ENCODE peak calls at places on chromosome 10, in eight cellular contexts. Z, L, E, Q, B, K, N and T are unnamed samples.

GRCh38 chr10:124059552-124059951 is 33.8 kb downstream of the CHST15 start:
- DNase-seq in Z (no peak), L (no peak), E (no peak), Q (no peak), B (no peak), K (no peak), N (no peak), T (no peak)

GRCh38 chr10:102602272-102603045 is 41.8 kb upstream of the TRIM8 start:
- DNase-seq in Z (no peak), L (peak; percentile 32), E (no peak), Q (no peak), B (no peak), K (no peak), N (no peak), T (peak; percentile 78)

GRCh38 chr10:7302393-7303054 is 108.3 kb downstream of the SFMBT2 start:
- DNase-seq in Z (peak; percentile 5), L (peak; percentile 21), E (no peak), Q (peak; percentile 66), B (no peak), K (no peak), N (no peak), T (peak; percentile 18)

GRCh38 chr10:15254808-15255655 is 86.5 kb upstream of the NMT2 start:
- DNase-seq in Z (no peak), L (no peak), E (peak; percentile 52), Q (no peak), B (no peak), K (no peak), N (no peak), T (no peak)

GRCh38 chr10:72692897-72693598 is 1.1 kb downstream of the MCU start:
- DNase-seq in Z (peak; percentile 34), L (peak; percentile 14), E (no peak), Q (peak; percentile 36), B (peak; percentile 45), K (no peak), N (no peak), T (peak; percentile 46)

GRCh38 chr10:68043030-68043429 is 32.1 kb downstream of the HERC4 start:
- DNase-seq in Z (no peak), L (no peak), E (no peak), Q (peak; percentile 32), B (no peak), K (no peak), N (no peak), T (peak; percentile 74)

GRCh38 chr10:113454341-113455061 is 98.4 kb upstream of the HABP2 start:
- DNase-seq in Z (peak; percentile 77), L (peak; percentile 77), E (peak; percentile 89), Q (peak; percentile 45), B (peak; percentile 40), K (peak; percentile 31), N (peak; percentile 69), T (peak; percentile 66)

GRCh38 chr10:32372000-32372875 is 25.3 kb upstream of the EPC1 start:
- DNase-seq in Z (no peak), L (no peak), E (no peak), Q (peak; percentile 52), B (no peak), K (no peak), N (no peak), T (peak; percentile 32)

GRCh38 chr10:80484677-80485409 is 30.7 kb downstream of the TSPAN14 start:
- DNase-seq in Z (no peak), L (no peak), E (no peak), Q (no peak), B (no peak), K (no peak), N (no peak), T (no peak)

GRCh38 chr10:44473146-44473545 is 88.2 kb upstream of the CXCL12 start:
- DNase-seq in Z (no peak), L (no peak), E (no peak), Q (no peak), B (no peak), K (no peak), N (no peak), T (no peak)

DNA sequence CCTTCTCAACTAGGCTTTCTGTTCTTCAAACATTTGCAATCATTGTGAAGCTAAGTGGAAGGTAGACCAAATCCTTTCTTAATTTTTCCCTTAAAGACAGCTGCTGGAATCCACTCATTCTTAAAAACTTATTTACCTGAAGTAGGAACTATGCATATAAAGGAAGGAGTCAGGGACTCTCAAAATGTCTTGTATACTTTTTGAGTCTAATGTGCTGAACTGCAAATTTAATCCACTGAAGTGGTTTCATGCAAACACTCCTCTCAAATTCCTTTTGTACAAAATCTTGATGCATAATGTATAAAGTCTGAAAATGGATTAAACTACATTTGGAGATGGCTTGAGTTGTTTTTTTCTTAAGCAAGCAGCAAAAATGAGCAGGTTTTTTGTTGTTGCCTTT is 118.0 kb downstream of the CABCOCO1 start:
- DNase-seq in Z (no peak), L (no peak), E (no peak), Q (no peak), B (no peak), K (no peak), N (no peak), T (no peak)
- H3K4me2 ChIP-seq in Z (no peak overlapping the region), L (no peak overlapping the region), E (no peak overlapping the region), Q (no peak overlapping the region), B (no peak overlapping the region), K (no peak overlapping the region), N (no peak overlapping the region), T (peak overlapping the region; percentile 44)

DNA sequence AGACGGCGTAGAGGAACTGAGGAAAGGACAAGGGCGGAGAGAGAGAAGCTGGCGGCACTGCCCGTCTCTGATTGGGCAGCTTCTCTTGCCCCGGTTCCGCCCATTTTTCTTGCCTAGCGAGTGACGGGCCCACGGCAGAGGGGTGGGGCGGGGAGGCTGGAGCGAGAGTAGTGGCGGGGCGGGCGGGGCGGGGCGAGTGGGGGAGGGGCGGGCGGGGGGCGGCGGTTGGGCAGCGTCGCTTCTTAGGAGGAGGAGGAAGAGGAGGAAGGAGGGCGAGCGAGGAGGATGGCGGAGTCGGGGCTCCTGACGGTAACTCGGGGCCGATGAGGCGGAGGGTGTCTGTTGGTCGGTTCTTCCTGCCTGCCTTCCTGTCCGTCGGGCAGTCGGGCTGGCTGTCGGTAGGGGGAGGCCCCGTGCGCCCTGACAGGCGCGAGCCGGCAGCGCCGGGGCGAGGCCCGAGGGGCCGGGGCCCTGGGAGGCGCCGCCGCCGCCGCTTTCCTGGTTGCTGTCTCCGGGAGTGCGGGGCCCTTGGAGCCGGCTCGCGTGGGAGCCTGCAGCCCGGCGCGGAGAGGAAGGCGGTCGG is at the start of gene SHOC2:
- DNase-seq in Z (peak; percentile 100), L (peak; percentile 89), E (peak; percentile 100), Q (peak; percentile 51), B (peak; percentile 100), K (no peak), N (peak; percentile 93), T (peak; percentile 88)
- TF ChIP-seq EZH2phosphoT487 in Z (no peak), L (no peak), E (no peak), Q (no peak), B (no peak), K (no peak), N (no peak), T (no peak)

GRCh38 chr10:18290651-18291313 is 150.6 kb downstream of the CACNB2 start:
- DNase-seq in Z (peak; percentile 27), L (no peak), E (no peak), Q (no peak), B (no peak), K (no peak), N (no peak), T (no peak)

GRCh38 chr10:18294633-18295032 is 154.4 kb downstream of the CACNB2 start:
- DNase-seq in Z (no peak), L (no peak), E (peak; percentile 33), Q (no peak), B (no peak), K (no peak), N (no peak), T (no peak)

GRCh38 chr10:18298256-18298655 is 158.0 kb downstream of the CACNB2 start:
- DNase-seq in Z (no peak), L (no peak), E (no peak), Q (no peak), B (no peak), K (no peak), N (no peak), T (no peak)

GRCh38 chr10:18297659-18298058 is 157.4 kb downstream of the CACNB2 start:
- DNase-seq in Z (no peak), L (no peak), E (no peak), Q (no peak), B (no peak), K (no peak), N (no peak), T (no peak)

DNA sequence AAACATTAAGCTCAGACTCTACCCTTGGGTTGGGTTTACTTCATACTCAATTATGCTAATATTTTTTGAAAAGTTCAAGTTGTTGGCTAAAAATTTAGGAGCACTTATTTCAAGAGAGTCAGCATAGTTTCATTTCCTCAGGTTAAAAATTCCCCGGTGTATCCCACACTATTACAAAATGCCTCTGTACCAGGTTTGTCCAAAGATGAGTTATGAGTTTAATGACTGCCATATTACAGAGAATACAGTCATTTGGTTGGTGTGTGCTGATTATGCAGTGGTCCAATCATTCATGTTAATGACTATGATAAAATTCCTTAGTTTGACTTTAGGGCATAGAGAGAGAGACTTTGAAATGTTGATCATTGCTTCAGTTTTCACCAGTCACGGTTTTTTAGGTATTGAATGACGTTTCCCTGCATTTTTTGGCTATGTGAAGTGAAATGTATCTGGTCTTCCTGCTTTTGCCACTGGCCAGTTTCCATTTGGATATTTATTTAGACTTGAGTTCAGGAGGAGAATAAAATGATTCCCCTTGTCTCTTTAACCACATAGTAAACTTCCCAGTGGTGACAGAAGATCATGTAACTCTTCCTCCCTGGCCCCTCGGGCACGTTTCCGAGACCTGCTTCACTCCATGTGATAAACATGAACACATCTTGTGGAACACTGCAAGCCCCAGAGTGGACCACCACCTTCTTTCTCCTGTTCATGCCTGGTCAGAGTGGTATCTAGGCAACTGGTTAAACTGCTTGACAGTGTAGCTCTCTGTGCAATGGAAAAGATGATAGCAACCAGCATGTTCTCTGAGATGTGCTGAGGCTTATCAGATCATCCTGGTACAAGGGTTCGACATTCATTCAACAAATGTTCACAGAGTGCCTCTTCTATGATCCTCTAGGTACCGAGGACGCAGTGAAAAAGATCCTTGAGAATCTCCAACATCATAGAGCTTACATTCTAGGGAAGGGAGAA is 153.6 kb downstream of the CACNB2 start:
- DNase-seq in Z (no peak), L (no peak), E (no peak), Q (no peak), B (no peak), K (no peak), N (no peak), T (no peak)
- H3K4me3 ChIP-seq in Z (no peak overlapping the region), L (no peak overlapping the region), E (no peak overlapping the region), Q (no peak overlapping the region), B (no peak overlapping the region), K (no peak overlapping the region), N (no peak overlapping the region), T (no peak overlapping the region)

GRCh38 chr10:55063817-55064216 is 262.8 kb upstream of the PCDH15 start:
- DNase-seq in Z (no peak), L (no peak), E (no peak), Q (peak; percentile 45), B (no peak), K (no peak), N (no peak), T (peak; percentile 20)

GRCh38 chr10:55062349-55062748 is 261.3 kb upstream of the PCDH15 start:
- DNase-seq in Z (no peak), L (no peak), E (no peak), Q (no peak), B (no peak), K (no peak), N (no peak), T (no peak)

DNA sequence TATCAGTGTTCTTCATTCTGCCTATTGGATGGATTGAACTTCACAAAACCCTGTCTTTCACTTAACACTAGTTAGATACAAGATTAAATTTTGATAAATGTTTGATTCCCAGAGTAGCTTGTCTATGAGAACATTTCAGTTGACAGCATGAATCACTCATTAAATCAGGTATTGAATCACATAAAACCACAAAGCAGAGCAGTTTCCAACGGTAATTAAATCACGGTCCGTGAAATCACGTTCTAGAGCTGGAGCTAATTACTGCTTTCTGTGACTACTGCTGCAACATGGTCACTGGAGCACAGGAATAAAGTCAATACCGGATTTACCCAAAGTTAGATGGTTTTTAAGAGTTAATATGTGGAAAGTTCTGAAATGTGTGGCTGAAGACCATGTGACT is 257.8 kb upstream of the PCDH15 start:
- DNase-seq in Z (no peak), L (no peak), E (no peak), Q (no peak), B (no peak), K (no peak), N (no peak), T (no peak)
- H3K4me2 ChIP-seq in Z (no peak overlapping the region), L (no peak overlapping the region), E (no peak overlapping the region), Q (no peak overlapping the region), B (no peak overlapping the region), K (no peak overlapping the region), N (no peak overlapping the region), T (no peak overlapping the region)